ENCODE peak calls at places on chromosomes 7 and 10, in five cellular contexts. V is PC-3, F is GM23248, J is neural progenitor cell, M is HCT116. Y is an unnamed sample.

GRCh38 chr7:150787321-150788281 is 12.6 kb downstream of the TMEM176B start:
- DNase-seq in J (no peak), F (peak), M (no peak), V (no peak), Y (no peak)

GRCh38 chr10:72276013-72276387 is 2.3 kb downstream of the DDIT4 start:
- DNase-seq in V (peak), M (peak), F (no peak), J (no peak), Y (no peak)

GRCh38 chr7:124992881-124993562 is 63.4 kb upstream of the POT1 start:
- DNase-seq in F (peak), M (no peak), J (no peak), V (peak), Y (no peak)

GRCh38 chr7:155576416-155576815 is 30.1 kb upstream of the CNPY1 start:
- DNase-seq in F (no peak), J (no peak), V (no peak), M (no peak), Y (no peak)

GRCh38 chr10:131943021-131943814 is 38.5 kb downstream of the BNIP3 start:
- DNase-seq in V (peak), F (peak), M (no peak), J (peak), Y (no peak)

GRCh38 chr7:128877756-128878120 is 15.1 kb downstream of the ATP6V1F start:
- DNase-seq in V (no peak), M (no peak), F (no peak), J (no peak), Y (no peak)

GRCh38 chr7:36758879-36759278 is 34.6 kb upstream of the AOAH start:
- DNase-seq in F (no peak), J (no peak), V (no peak), M (no peak), Y (no peak)

GRCh38 chr10:123913688-123914268 is 22.2 kb upstream of the CPXM2 start:
- DNase-seq in V (no peak), M (no peak), J (peak), F (no peak), Y (no peak)

GRCh38 chr7:151241755-151242096 is 6.8 kb downstream of the SMARCD3 start:
- DNase-seq in V (no peak), F (no peak), M (no peak), J (no peak), Y (no peak)

GRCh38 chr7:155450828-155451521 is 7.0 kb upstream of the EN2 start:
- DNase-seq in V (no peak), M (no peak), J (no peak), F (no peak), Y (no peak)

GRCh38 chr10:64733980-64734379 is 1212.8 kb downstream of the REEP3 start:
- DNase-seq in J (peak), F (no peak), V (peak), M (peak), Y (peak)

GRCh38 chr10:14325325-14325955 is 5.3 kb downstream of the FRMD4A start:
- DNase-seq in J (peak), V (peak), M (peak), F (peak), Y (no peak)

GRCh38 chr7:133284092-133284491 is 31.2 kb downstream of the EXOC4 start:
- DNase-seq in F (no peak), M (no peak), V (no peak), J (no peak), Y (no peak)

GRCh38 chr10:119859422-119860258 is 13.0 kb downstream of the MCMBP start:
- DNase-seq in M (peak), F (peak), V (peak), J (peak), Y (peak)

GRCh38 chr10:4902571-4903011 is 60.6 kb upstream of the AKR1C1 start:
- DNase-seq in F (peak), V (no peak), M (no peak), J (no peak), Y (no peak)

GRCh38 chr7:43303740-43304241 is 191.3 kb downstream of the HECW1 start:
- DNase-seq in V (no peak), F (peak), J (no peak), M (peak), Y (no peak)

GRCh38 chr7:141027043-141027442 is 12.3 kb upstream of the MRPS33 start:
- DNase-seq in F (no peak), V (no peak), M (no peak), J (no peak), Y (no peak)

GRCh38 chr7:44224216-44224950 is 23.6 kb downstream of the YKT6 start:
- DNase-seq in M (no peak), V (no peak), F (no peak), J (no peak), Y (no peak)

GRCh38 chr7:36506820-36507219 is 117.2 kb downstream of the ANLN start:
- DNase-seq in F (peak), V (peak), M (peak), J (no peak), Y (no peak)

GRCh38 chr7:90401989-90402388 is 1.3 kb upstream of the CLDN12 start:
- DNase-seq in J (no peak), V (no peak), F (peak), M (no peak), Y (no peak)

GRCh38 chr10:3419719-3420495 is 247.3 kb upstream of the PITRM1 start:
- DNase-seq in V (no peak), J (no peak), F (no peak), M (no peak), Y (no peak)

GRCh38 chr7:116876664-116877442 is 14.5 kb downstream of the CAPZA2 start:
- DNase-seq in M (no peak), J (peak), F (no peak), V (no peak), Y (no peak)

GRCh38 chr7:13920053-13920697 is 69.3 kb downstream of the ETV1 start:
- DNase-seq in V (peak), F (peak), M (peak), J (peak), Y (no peak)

GRCh38 chr10:26486304-26486703 is 48.2 kb downstream of the APBB1IP start:
- DNase-seq in F (peak), J (no peak), V (peak), M (no peak), Y (no peak)

GRCh38 chr10:14736600-14737081 is 38.1 kb downstream of the FAM107B start:
- DNase-seq in V (no peak), J (peak), F (peak), M (no peak), Y (peak)

GRCh38 chr7:610531-611280 is 91.1 kb upstream of the PDGFA start:
- DNase-seq in F (peak), M (no peak), J (no peak), V (no peak), Y (no peak)

GRCh38 chr10:124509836-124510535 is 48.4 kb downstream of the LHPP start:
- DNase-seq in J (no peak), V (no peak), M (no peak), F (no peak), Y (no peak)

GRCh38 chr10:132612571-132613504 is 75.3 kb downstream of the INPP5A start:
- DNase-seq in F (no peak), J (peak), V (no peak), M (no peak), Y (no peak)

GRCh38 chr7:117781707-117782106 is 91.5 kb downstream of the CTTNBP2 start:
- DNase-seq in M (no peak), F (no peak), J (no peak), V (peak), Y (no peak)

GRCh38 chr7:47757946-47758371 is 176.0 kb upstream of the TNS3 start:
- DNase-seq in M (no peak), F (peak), V (no peak), J (no peak), Y (no peak)

GRCh38 chr7:106110238-106110560 is 1.9 kb downstream of the SYPL1 start:
- DNase-seq in F (peak), M (no peak), V (peak), J (no peak), Y (no peak)
- H3K9ac ChIP-seq in F (peak), M (no peak), V (peak), J (no peak), Y (no peak)

DNA sequence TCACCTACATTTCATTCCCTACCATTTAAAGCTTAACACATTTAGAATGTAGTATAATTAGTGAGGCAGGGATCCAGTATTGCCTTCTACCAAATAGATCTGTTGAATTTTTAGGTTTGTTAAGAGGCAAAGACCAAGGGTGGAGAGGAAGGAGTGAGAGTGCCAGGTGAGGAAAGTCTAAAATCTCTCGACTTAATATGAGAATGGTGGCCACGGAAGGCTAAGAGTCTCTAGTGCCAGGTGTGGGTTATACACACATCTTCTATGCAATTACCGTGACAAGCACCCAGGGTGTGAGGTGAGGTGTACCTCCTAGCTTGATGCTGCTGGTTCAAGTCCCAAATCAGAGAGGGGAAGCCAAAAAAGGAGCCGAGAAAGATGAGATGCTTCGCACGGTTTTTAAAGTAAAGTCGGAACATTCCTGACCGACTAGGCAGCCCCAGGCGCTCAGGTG is 439 bp downstream of the IQUB start:
- DNase-seq in M (no peak), F (no peak), V (no peak), J (no peak), Y (peak)
- TF ChIP-seq EZH2 in M (no peak), F (no peak), V (no peak), J (no peak), Y (no peak)

GRCh38 chr10:27611861-27612450 is 107.9 kb downstream of the RAB18 start:
- DNase-seq in M (no peak), F (no peak), J (no peak), V (no peak), Y (no peak)
- TF ChIP-seq EZH2phosphoT487 in M (no peak), F (no peak), J (no peak), V (no peak), Y (no peak)

GRCh38 chr10:95552680-95553342 is 8.4 kb downstream of the SORBS1 start:
- DNase-seq in F (no peak), J (peak), V (peak), M (no peak), Y (no peak)
- H3K9ac ChIP-seq in F (no peak), J (no peak), V (no peak), M (no peak), Y (no peak)

GRCh38 chr10:47298730-47299129 is 1.3 kb upstream of the GDF10 start:
- DNase-seq in V (no peak), F (no peak), M (no peak), J (no peak), Y (no peak)

GRCh38 chr10:47299611-47299988 is 397 bp upstream of the GDF10 start:
- DNase-seq in J (no peak), F (no peak), V (no peak), M (no peak), Y (no peak)

GRCh38 chr10:47301833-47302232 is 1.8 kb downstream of the GDF10 start:
- DNase-seq in M (no peak), J (no peak), F (no peak), V (no peak), Y (no peak)

GRCh38 chr10:47297796-47298540 is 2.0 kb upstream of the GDF10 start:
- DNase-seq in M (no peak), J (peak), F (no peak), V (no peak), Y (no peak)

DNA sequence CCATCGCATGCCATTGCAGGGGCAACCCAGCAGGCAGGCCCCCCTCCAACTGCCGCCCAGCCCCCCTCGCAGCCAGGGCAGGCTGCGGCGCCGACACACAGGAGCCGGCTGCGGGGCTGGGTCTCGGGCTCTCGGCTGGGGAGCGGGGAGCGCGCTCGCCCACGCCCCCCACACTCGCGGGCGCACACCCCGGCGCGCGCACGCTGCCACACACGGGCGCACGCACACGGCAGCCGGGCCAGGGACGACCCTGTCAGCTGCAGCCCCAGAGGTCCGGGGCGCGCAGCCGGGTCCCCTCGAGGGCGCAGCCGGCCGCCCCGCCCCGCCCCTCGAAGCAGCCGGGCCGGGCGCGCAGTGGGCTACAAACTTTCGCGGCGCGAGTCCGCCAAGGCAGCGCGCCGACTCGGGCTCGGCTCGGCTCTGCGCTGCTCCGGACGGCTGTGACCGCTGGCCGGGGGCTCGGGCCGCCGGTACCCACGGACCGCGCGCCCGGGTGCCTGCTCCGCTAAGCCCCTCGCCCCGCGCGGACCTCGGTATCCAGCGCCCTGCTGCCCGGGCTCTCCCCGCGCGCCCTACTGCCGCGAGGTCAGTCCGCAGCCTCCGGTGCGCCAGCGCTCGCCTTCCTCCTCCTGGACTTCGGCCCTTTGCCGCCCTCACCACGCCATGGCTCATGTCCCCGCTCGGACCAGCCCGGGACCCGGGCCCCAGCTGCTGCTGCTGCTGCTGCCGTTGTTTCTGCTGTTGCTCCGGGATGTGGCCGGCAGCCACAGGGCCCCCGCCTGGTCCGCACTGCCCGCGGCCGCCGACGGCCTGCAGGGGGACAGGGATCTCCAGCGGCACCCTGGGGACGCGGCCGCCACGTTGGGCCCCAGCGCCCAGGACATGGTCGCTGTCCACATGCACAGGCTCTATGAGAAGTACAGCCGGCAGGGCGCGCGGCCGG is at the start of gene GDF10:
- DNase-seq in M (no peak), V (no peak), J (peak), F (peak), Y (no peak)
- TF ChIP-seq EZH2 in M (no peak), V (no peak), J (peak), F (no peak), Y (no peak)

DNA sequence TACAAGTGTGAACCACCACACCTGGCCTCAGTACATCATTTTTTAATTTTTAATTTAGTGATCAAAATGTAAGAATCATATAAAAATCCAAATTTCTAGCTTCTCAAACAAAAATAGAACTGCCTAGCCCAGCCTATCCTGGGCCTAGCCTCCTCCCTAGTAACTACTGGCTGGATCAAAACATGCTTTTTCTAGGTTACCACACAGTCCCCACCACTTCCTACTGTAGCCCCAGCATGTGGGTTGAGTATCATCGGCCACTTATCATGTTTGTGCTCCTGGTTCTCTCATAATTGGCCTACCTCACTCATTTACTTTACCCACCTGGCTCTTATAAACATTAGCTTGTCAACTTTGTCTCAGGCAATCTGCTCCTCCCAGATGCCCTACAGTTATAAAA is 52.9 kb downstream of the DNAJC12 start:
- DNase-seq in J (no peak), F (no peak), M (no peak), V (no peak), Y (no peak)
- TF ChIP-seq EZH2phosphoT487 in J (no peak), F (no peak), M (no peak), V (no peak), Y (no peak)

Y was measured in MM.1S.